ENCODE peak calls at places on chromosomes 16 and 17, in ten cellular contexts. A is tibial nerve, S is K562, L is heart left ventricle, I is transverse colon, Q is A549, V is HCT116, M is uterus, T is body of pancreas, B is HepG2. J is an unnamed sample.
A peak's percentile ranks its signal among the peaks of the same experiment; 100 is the strongest.

GRCh38 chr17:80279895-80280294 is 19.2 kb downstream of the RNF213 start:
- DNase-seq in V (no peak), S (no peak), L (peak; percentile 62), T (no peak), I (no peak), B (no peak), A (no peak), Q (no peak), M (peak; percentile 84), J (peak; percentile 93)

GRCh38 chr17:74921045-74921681 is 1.9 kb downstream of the USH1G start:
- DNase-seq in I (no peak), L (no peak), T (no peak), V (no peak), B (no peak), S (no peak), M (peak; percentile 36), A (no peak), Q (no peak), J (no peak)

GRCh38 chr17:14498812-14499211 is 197.9 kb downstream of the HS3ST3B1 start:
- DNase-seq in S (no peak), I (no peak), M (no peak), L (no peak), V (no peak), B (no peak), A (no peak), T (no peak), Q (no peak), J (no peak)

GRCh38 chr16:50548659-50549560 is 714 bp downstream of the NKD1 start:
- DNase-seq in A (no peak), S (no peak), B (no peak), T (peak; percentile 40), Q (no peak), I (no peak), L (no peak), M (peak; percentile 31), V (no peak), J (peak; percentile 41)

GRCh38 chr17:62800580-62800979 is 7.5 kb downstream of the MARCHF10 start:
- DNase-seq in T (peak; percentile 44), B (no peak), S (no peak), I (no peak), V (no peak), M (no peak), L (no peak), Q (peak; percentile 79), A (no peak), J (peak; percentile 6)

GRCh38 chr17:48790607-48791127 is 26.4 kb downstream of the TTLL6 start:
- DNase-seq in Q (no peak), S (no peak), B (no peak), V (no peak), L (no peak), I (no peak), M (no peak), A (no peak), T (no peak), J (no peak)

GRCh38 chr16:10408824-10409381 is 23.0 kb downstream of the ATF7IP2 start:
- DNase-seq in A (no peak), M (no peak), I (no peak), V (no peak), S (peak; percentile 50), B (peak; percentile 38), Q (peak; percentile 49), T (no peak), L (no peak), J (no peak)

GRCh38 chr16:5007256-5007655 is 26.5 kb downstream of the NAGPA start:
- DNase-seq in S (no peak), L (no peak), V (no peak), I (no peak), M (no peak), Q (no peak), A (no peak), T (no peak), B (no peak), J (no peak)

GRCh38 chr16:86099326-86099725 is 200.4 kb downstream of the IRF8 start:
- DNase-seq in A (no peak), I (no peak), B (no peak), Q (no peak), V (no peak), T (no peak), L (no peak), S (no peak), M (no peak), J (no peak)

GRCh38 chr16:86959729-86960128 is 357.5 kb downstream of the C16orf95 start:
- DNase-seq in L (no peak), A (no peak), I (no peak), M (no peak), V (no peak), S (no peak), Q (no peak), T (no peak), B (no peak), J (no peak)

GRCh38 chr17:17228521-17229279 is 8.3 kb downstream of the FLCN start:
- DNase-seq in V (no peak), L (no peak), B (no peak), I (no peak), M (no peak), A (no peak), Q (no peak), T (no peak), S (no peak), J (peak; percentile 40)

GRCh38 chr16:22397459-22397858 is 23.0 kb upstream of the CDR2 start:
- DNase-seq in I (no peak), L (no peak), T (no peak), S (no peak), B (no peak), Q (no peak), V (no peak), M (no peak), A (no peak), J (peak; percentile 52)

GRCh38 chr16:307691-308312 is 24.8 kb downstream of the PDIA2 start:
- DNase-seq in T (no peak), B (no peak), V (no peak), Q (no peak), M (no peak), L (no peak), S (no peak), I (no peak), A (no peak), J (no peak)

GRCh38 chr16:1713933-1714332 is 7.9 kb downstream of the MAPK8IP3 start:
- DNase-seq in S (no peak), L (no peak), T (no peak), I (peak; percentile 41), A (no peak), V (no peak), Q (no peak), M (no peak), B (no peak), J (peak; percentile 83)

GRCh38 chr16:2056681-2057407 is 9.1 kb downstream of the TSC2 start:
- DNase-seq in L (no peak), S (peak; percentile 27), M (no peak), T (no peak), I (no peak), B (no peak), Q (peak; percentile 56), V (no peak), A (no peak), J (peak; percentile 93)

GRCh38 chr17:40417609-40418427 is at the start of gene TOP2A:
- DNase-seq in M (peak; percentile 97), L (peak; percentile 99), V (peak; percentile 100), S (peak; percentile 100), T (peak; percentile 99), Q (peak; percentile 100), B (peak; percentile 100), A (peak; percentile 100), I (peak; percentile 98), J (peak; percentile 96)

GRCh38 chr17:17841620-17842025 is 4.8 kb upstream of the SREBF1 start:
- DNase-seq in A (no peak), M (no peak), B (peak; percentile 22), V (no peak), Q (no peak), T (peak; percentile 90), S (peak; percentile 53), I (no peak), L (peak; percentile 78), J (peak; percentile 98)

GRCh38 chr17:7313028-7313889 is 1.9 kb downstream of the GPS2 start:
- DNase-seq in A (no peak), Q (peak; percentile 54), M (no peak), B (peak; percentile 45), L (no peak), I (no peak), T (no peak), S (peak; percentile 51), V (no peak), J (no peak)
- TF ChIP-seq POLR2A in A (no peak), Q (no peak), M (no peak), B (peak; percentile 70), L (no peak), I (no peak), T (peak; percentile 15), S (peak; percentile 81), V (no peak), J (no peak)

GRCh38 chr17:31487648-31488263 is 96.3 kb downstream of the RAB11FIP4 start:
- DNase-seq in B (peak; percentile 86), I (peak; percentile 96), T (peak; percentile 98), Q (peak; percentile 83), L (peak; percentile 86), V (peak; percentile 87), S (peak; percentile 94), M (peak; percentile 74), A (peak; percentile 54), J (peak; percentile 97)
- H3K4me1 ChIP-seq in B (peaks cover 53% of the 10 kb centered on the region), I (peaks cover 33% of the 10 kb centered on the region), T (peaks cover 61% of the 10 kb centered on the region), Q (peaks cover 12% of the 10 kb centered on the region), L (peaks cover 12% of the 10 kb centered on the region), V (peaks cover 34% of the 10 kb centered on the region), S (peaks cover 56% of the 10 kb centered on the region), M (no peaks in the 10 kb centered on the region), A (peaks cover 13% of the 10 kb centered on the region), J (peaks cover 18% of the 10 kb centered on the region)

GRCh38 chr16:89343501-89344291 is 126.2 kb downstream of the ZNF778 start:
- DNase-seq in I (peak; percentile 40), Q (no peak), M (no peak), T (no peak), A (no peak), V (peak; percentile 77), B (no peak), L (no peak), S (no peak), J (no peak)

GRCh38 chr16:89341274-89341673 is 123.8 kb downstream of the ZNF778 start:
- DNase-seq in V (no peak), M (no peak), S (no peak), I (no peak), A (no peak), T (no peak), Q (no peak), L (no peak), B (no peak), J (no peak)

GRCh38 chr16:89344846-89345577 is 127.5 kb downstream of the ZNF778 start:
- DNase-seq in L (no peak), S (no peak), V (no peak), T (peak; percentile 41), A (no peak), I (no peak), B (no peak), M (no peak), Q (no peak), J (no peak)

GRCh38 chr16:89344314-89344828 is 126.9 kb downstream of the ZNF778 start:
- DNase-seq in T (no peak), I (no peak), A (no peak), L (no peak), V (no peak), S (no peak), Q (no peak), M (no peak), B (no peak), J (no peak)

GRCh38 chr16:89341697-89342694 is 124.5 kb downstream of the ZNF778 start:
- DNase-seq in I (no peak), L (no peak), S (no peak), B (no peak), A (no peak), V (no peak), T (no peak), M (no peak), Q (peak; percentile 44), J (no peak)
- TF ChIP-seq POLR2A in I (no peak), L (no peak), S (no peak), B (no peak), A (no peak), V (no peak), T (no peak), M (no peak), Q (no peak), J (no peak)

GRCh38 chr16:72051818-72052217 is 2.5 kb upstream of the HP start:
- DNase-seq in T (no peak), Q (no peak), M (no peak), B (no peak), A (no peak), I (no peak), V (no peak), S (no peak), L (no peak), J (no peak)
- H3K4me1 ChIP-seq in T (no peaks in the 10 kb centered on the region), Q (no peaks in the 10 kb centered on the region), M (no peaks in the 10 kb centered on the region), B (peaks cover 64% of the 10 kb centered on the region), A (no peaks in the 10 kb centered on the region), I (no peaks in the 10 kb centered on the region), V (no peaks in the 10 kb centered on the region), S (no peaks in the 10 kb centered on the region), L (no peaks in the 10 kb centered on the region), J (no peaks in the 10 kb centered on the region)